ENCODE peak calls at places on chromosomes 4 and X, in five cellular contexts. G is left lung, J is kidney, U is NB4, E is choroid plexus epithelial cell. S is an unnamed sample.

GRCh38 chr4:24734511-24734910 is 60.9 kb upstream of the SOD3 start:
- DNase-seq in G (no peak), U (no peak), J (no peak), E (no peak), S (no peak)

GRCh38 chrX:758917-759316 is 128.3 kb downstream of the SHOX start:
- DNase-seq in E (no peak), U (no peak), J (no peak), G (no peak), S (no peak)

GRCh38 chrX:94751611-94752010 is 1077.6 kb downstream of the FAM133A start:
- DNase-seq in J (no peak), E (no peak), U (peak), G (no peak), S (no peak)

GRCh38 chrX:69137371-69137881 is 27.8 kb downstream of the PJA1 start:
- DNase-seq in E (peak), U (peak), G (no peak), J (peak), S (peak)

GRCh38 chr4:52106701-52107100 is 55.6 kb downstream of the SPATA18 start:
- DNase-seq in E (peak), J (no peak), U (no peak), G (no peak), S (no peak)

GRCh38 chrX:29652484-29652883 is 562.9 kb upstream of the MAGEB2 start:
- DNase-seq in U (no peak), J (no peak), E (peak), G (no peak), S (peak)

GRCh38 chrX:2829469-2830246 is 928 bp downstream of the GYG2 start:
- DNase-seq in U (no peak), J (peak), G (no peak), E (no peak), S (no peak)

GRCh38 chr4:77432702-77433101 is 172.9 kb upstream of the CXCL13 start:
- DNase-seq in E (no peak), U (peak), G (no peak), J (no peak), S (no peak)

GRCh38 chrX:150731795-150732194 is 38.6 kb downstream of the MTMR1 start:
- DNase-seq in G (no peak), J (no peak), E (peak), U (peak), S (peak)

GRCh38 chrX:132958086-132958703 is at the start of gene HS6ST2:
- DNase-seq in J (peak), U (no peak), E (no peak), G (no peak), S (no peak)

GRCh38 chr4:145153904-145154298 is 26.5 kb downstream of the OTUD4 start:
- DNase-seq in E (no peak), J (no peak), U (no peak), G (no peak), S (no peak)

GRCh38 chr4:145148980-145149379 is 31.4 kb downstream of the OTUD4 start:
- DNase-seq in U (no peak), E (no peak), G (no peak), J (no peak), S (no peak)

GRCh38 chr4:145155268-145155870 is 25.0 kb downstream of the OTUD4 start:
- DNase-seq in U (no peak), G (no peak), E (no peak), J (no peak), S (no peak)

GRCh38 chr4:145153181-145153903 is 27.0 kb downstream of the OTUD4 start:
- DNase-seq in G (no peak), U (no peak), J (no peak), E (no peak), S (no peak)

DNA sequence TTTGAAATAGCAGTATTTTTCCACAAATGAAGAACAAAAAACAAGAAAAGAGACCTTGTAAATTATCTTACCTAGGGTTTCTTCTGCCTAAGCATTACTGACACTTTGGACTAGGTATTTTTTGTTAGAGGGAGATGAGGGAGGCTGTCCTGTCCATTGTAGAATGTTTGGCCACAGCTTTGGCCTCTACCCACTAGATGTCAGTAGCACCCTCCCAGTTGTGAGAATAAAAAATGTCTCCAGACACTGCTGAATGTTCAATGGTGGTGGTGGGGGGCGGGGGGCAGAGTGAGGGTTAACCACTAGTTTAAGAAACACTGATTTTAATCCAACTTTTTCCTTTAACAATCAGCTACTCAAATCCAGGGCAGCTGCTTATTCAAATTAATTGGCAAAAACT is 25.8 kb downstream of the OTUD4 start:
- DNase-seq in J (no peak), G (no peak), E (peak), U (no peak), S (no peak)
- TF ChIP-seq CTCF in J (peak), G (peak), E (peak), U (peak), S (peak)

GRCh38 chr4:112519689-112520597 is 4.0 kb upstream of the NEUROG2 start:
- DNase-seq in E (no peak), G (no peak), U (no peak), J (no peak), S (no peak)
- H3K4me3 ChIP-seq in E (no peak), G (no peak), U (no peak), J (no peak), S (no peak)

GRCh38 chrX:103687073-103687695 is 685 bp upstream of the MORF4L2 start:
- DNase-seq in E (peak), U (peak), J (peak), G (peak), S (no peak)
- TF ChIP-seq CTCF in E (peak), U (peak), J (peak), G (no peak), S (peak)

DNA sequence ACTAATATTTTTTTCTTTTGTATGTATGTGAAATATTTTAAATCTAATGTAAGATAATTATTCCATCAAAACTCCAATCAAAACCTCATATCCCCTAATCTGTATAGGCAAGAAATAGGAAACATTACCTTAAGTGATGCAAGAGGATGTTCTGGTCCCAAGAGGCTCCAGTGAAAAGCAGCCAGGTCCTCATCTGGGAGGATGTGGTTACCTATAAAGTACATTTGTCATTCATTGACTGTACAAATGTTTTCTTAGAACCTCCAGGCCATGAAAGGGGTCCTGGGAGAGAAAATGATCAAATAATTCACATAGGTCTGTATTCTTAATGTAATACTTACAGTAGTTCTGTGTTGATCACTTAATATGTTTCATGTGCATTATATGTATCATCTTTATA is 25.5 kb downstream of the FAM120C start:
- DNase-seq in J (no peak), U (peak), E (no peak), G (no peak), S (no peak)
- H3K4me3 ChIP-seq in J (no peak), U (no peak), E (no peak), G (no peak), S (no peak)